ENCODE peak calls at places on chromosomes 11 and 22, in nine cellular contexts. P is uterus, S is GM23338, V is Peyer's patch, F is colonic mucosa, I is HepG2, Y is tibial artery, N is cardiac muscle cell, Z is mammary epithelial cell. T is an unnamed sample.

GRCh38 chr22:32539631-32540449 is 65.2 kb downstream of the FBXO7 start:
- DNase-seq in P (peak; percentile 64), S (no peak), V (no peak), Z (peak; percentile 38), I (no peak), F (peak; percentile 44), Y (no peak), N (peak; percentile 62), T (peak; percentile 90)

GRCh38 chr11:96293583-96293982 is 49.4 kb downstream of the MAML2 start:
- DNase-seq in N (no peak), V (no peak), P (no peak), I (no peak), Y (no peak), Z (no peak), S (no peak), F (no peak), T (no peak)

GRCh38 chr11:79441159-79441875 is 487 bp upstream of the TENM4 start:
- DNase-seq in S (peak; percentile 61), F (no peak), N (no peak), P (no peak), Y (no peak), I (no peak), Z (no peak), V (no peak), T (no peak)

GRCh38 chr11:78099671-78100070 is 20.0 kb upstream of the NDUFC2 start:
- DNase-seq in I (no peak), F (no peak), Y (no peak), V (no peak), Z (no peak), P (no peak), N (no peak), S (no peak), T (no peak)

GRCh38 chr11:31779268-31779879 is 31.7 kb downstream of the PAX6 start:
- DNase-seq in N (no peak), I (no peak), S (no peak), Z (peak; percentile 11), V (no peak), P (no peak), Y (no peak), F (no peak), T (peak; percentile 8)

GRCh38 chr11:82978422-82979099 is 77.0 kb downstream of the DDIAS start:
- DNase-seq in N (no peak), I (peak; percentile 30), V (no peak), Y (no peak), S (no peak), P (no peak), Z (peak; percentile 89), F (no peak), T (no peak)

GRCh38 chr11:17142450-17142849 is 65.0 kb upstream of the RPS13 start:
- DNase-seq in N (no peak), P (no peak), F (no peak), Z (no peak), S (no peak), Y (no peak), I (no peak), V (no peak), T (no peak)

GRCh38 chr11:78310500-78310909 is 107.1 kb downstream of the GAB2 start:
- DNase-seq in I (peak; percentile 77), P (peak; percentile 35), S (no peak), Y (peak; percentile 75), Z (no peak), N (no peak), V (peak; percentile 56), F (peak; percentile 64), T (no peak)

GRCh38 chr22:48940266-48940987 is 887.2 kb downstream of the BRD1 start:
- DNase-seq in I (no peak), F (peak; percentile 4), Z (no peak), Y (peak; percentile 45), N (no peak), P (no peak), S (no peak), V (no peak), T (no peak)

GRCh38 chr11:118343981-118344521 is at the start of gene CD3G:
- DNase-seq in P (no peak), F (no peak), Z (no peak), N (no peak), V (no peak), Y (no peak), I (no peak), S (no peak), T (no peak)

GRCh38 chr22:41226728-41227655 is 13.7 kb downstream of the CHADL start:
- DNase-seq in V (no peak), I (no peak), P (no peak), S (no peak), F (no peak), Y (no peak), Z (no peak), N (no peak), T (no peak)

GRCh38 chr22:26172389-26172990 is 3.2 kb downstream of the SEZ6L start:
- DNase-seq in N (peak; percentile 75), I (peak; percentile 53), F (peak; percentile 36), Y (no peak), S (peak; percentile 87), Z (peak; percentile 24), P (no peak), V (no peak), T (peak; percentile 27)

GRCh38 chr22:42277988-42278776 is 7.7 kb upstream of the TCF20 start:
- DNase-seq in I (no peak), N (peak; percentile 37), P (no peak), V (peak; percentile 59), Z (no peak), Y (no peak), S (no peak), F (no peak), T (peak; percentile 31)

GRCh38 chr22:40709752-40710413 is 30.6 kb downstream of the MCHR1 start:
- DNase-seq in S (peak; percentile 58), Z (no peak), N (no peak), F (no peak), Y (no peak), I (no peak), P (peak; percentile 66), V (no peak), T (no peak)

GRCh38 chr11:17490938-17491337 is 14.3 kb upstream of the ABCC8 start:
- DNase-seq in N (no peak), F (no peak), Z (no peak), S (no peak), I (no peak), P (no peak), V (no peak), Y (no peak), T (no peak)

GRCh38 chr11:35598254-35599125 is 19.8 kb upstream of the FJX1 start:
- DNase-seq in Y (no peak), I (no peak), S (no peak), V (no peak), P (no peak), N (no peak), Z (peak; percentile 96), F (no peak), T (no peak)

DNA sequence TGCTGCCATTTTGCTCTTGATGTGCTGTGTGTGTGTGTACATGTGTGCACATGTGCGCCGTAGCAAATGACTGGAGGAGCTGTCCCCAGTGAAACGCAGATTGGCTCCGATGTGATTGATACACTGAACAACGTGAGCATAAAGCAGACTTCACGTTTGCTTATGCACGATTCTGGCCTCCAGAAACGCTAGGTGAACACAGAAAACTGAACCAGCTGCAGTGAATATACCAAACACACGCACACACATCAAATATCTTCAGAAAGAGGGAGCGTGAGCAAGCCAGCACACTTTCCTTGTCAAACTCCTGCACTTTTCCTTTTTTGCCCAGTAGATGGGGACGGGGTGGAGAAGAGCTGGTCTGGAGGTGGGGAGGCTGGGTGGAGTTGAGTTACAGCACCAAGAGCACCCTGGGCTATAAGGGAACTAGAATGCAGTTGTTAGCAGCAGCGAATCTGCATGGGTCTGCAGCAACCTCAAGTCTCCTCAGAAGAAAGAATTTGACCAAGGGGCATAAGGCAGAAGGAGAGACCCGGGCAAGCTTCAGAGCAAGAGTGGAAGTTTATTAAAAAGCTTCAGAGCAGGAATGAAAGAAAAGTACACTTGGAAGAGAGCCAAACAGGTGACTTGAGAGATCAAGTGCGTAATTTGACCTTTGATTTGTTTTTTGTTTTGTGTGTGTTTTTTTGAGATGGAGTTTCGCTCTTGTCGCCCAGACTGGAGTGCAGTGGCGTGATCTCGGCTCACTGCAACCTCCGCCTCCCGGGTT is 77.8 kb upstream of the CADM1 start:
- DNase-seq in Y (no peak), I (no peak), P (no peak), S (peak; percentile 58), V (no peak), Z (peak; percentile 21), F (peak; percentile 53), N (peak; percentile 25), T (peak; percentile 49)
- H3K4me3 ChIP-seq in Y (no peak overlapping the region), I (no peak overlapping the region), P (no peak overlapping the region), S (no peak overlapping the region), V (peak overlapping the region; percentile 17), Z (no peak overlapping the region), F (no peak overlapping the region), N (no peak overlapping the region), T (no peak overlapping the region)

GRCh38 chr11:1750840-1751520 is 585 bp upstream of the IFITM10 start:
- DNase-seq in Y (peak; percentile 70), I (no peak), N (no peak), S (no peak), Z (no peak), F (no peak), P (no peak), V (no peak), T (peak; percentile 28)
- H3K4me1 ChIP-seq in Y (peaks cover 57% of the 10 kb centered on the region), I (peaks cover 22% of the 10 kb centered on the region), N (peaks cover 7% of the 10 kb centered on the region), S (no peaks in the 10 kb centered on the region), Z (peaks cover 46% of the 10 kb centered on the region), F (no peaks in the 10 kb centered on the region), P (peaks cover 10% of the 10 kb centered on the region), V (peaks cover 19% of the 10 kb centered on the region), T (peaks cover 27% of the 10 kb centered on the region)

DNA sequence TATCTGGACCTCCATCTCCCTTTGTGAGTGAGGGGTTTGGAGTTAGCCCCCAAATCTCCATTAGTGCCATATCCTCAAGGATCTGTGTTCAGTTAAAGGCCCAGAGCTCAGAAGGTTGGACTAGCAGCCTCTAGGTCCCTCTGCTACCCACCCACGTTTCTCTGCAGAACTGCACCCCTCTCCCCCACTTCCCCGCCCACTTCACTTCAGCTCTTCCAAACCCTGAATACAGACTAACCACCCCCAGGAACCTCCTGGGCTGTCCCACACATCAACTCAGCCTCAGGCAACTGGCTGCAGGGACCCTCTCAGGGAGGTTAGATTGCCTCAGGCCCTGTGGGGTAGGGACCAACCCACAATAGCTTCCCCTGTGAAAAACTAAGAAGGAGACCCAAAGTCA is 854 bp downstream of the VPREB3 start:
- DNase-seq in Z (no peak), F (no peak), I (no peak), P (no peak), S (no peak), Y (no peak), V (no peak), N (no peak), T (no peak)
- H3K27ac ChIP-seq in Z (no peak overlapping the region), F (no peak overlapping the region), I (no peak overlapping the region), P (no peak overlapping the region), S (no peak overlapping the region), Y (no peak overlapping the region), V (peak overlapping the region; percentile 89), N (no peak overlapping the region), T (no peak overlapping the region)

DNA sequence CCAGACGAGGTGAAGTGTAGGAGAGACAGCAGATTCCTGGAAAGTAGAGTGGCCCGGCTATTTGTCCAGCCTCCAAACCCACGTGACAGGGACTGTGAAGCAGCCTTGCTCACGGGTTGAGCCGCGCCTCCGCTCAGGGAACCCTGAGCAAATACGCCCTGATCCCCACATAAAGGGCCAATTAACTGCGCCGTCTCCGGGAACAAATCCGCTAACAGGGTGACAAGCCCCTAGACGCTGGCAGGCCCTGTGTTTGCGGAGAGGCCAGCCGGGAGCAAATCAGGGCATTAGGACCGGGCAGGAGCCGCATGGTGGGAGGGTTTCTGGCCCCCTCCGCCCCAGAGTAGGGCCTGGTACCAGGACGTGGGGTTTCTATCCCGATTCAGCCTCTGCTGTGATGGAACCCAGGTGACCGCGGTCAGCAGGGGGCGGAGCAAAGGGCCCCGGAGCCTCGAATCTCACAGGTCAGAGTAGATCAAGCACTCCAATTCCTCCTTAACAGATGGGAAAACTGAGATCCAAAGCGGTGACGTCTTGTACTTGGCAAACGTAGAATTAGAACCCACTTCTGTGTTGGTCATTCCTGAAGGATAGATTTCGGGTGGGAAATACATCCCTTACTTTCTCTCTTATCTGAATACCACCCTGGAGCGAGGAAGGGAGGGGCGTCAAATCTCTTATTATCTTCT is 2.0 kb upstream of the ROBO3 start:
- DNase-seq in N (peak; percentile 55), Y (no peak), I (peak; percentile 20), Z (no peak), S (peak; percentile 72), F (no peak), P (no peak), V (peak; percentile 30), T (no peak)
- H3K4me3 ChIP-seq in N (peak overlapping the region; percentile 10), Y (peak overlapping the region; percentile 35), I (peak overlapping the region; percentile 54), Z (no peak overlapping the region), S (peak overlapping the region; percentile 29), F (no peak overlapping the region), P (no peak overlapping the region), V (peak overlapping the region; percentile 34), T (no peak overlapping the region)

T was measured in SJCRH30.